ENCODE peak calls at places on chromosomes 13 and 19, in nine cellular contexts. P, L, C, S, O, B, J, N and A are unnamed samples.

GRCh38 chr13:103238441-103238840 is 172.2 kb upstream of the SLC10A2 start:
- DNase-seq in P (no peak), L (no peak), C (no peak), S (no peak), O (no peak), B (no peak), J (no peak), N (no peak), A (no peak)

GRCh38 chr19:49126575-49126974 is 7.2 kb downstream of the PPFIA3 start:
- DNase-seq in P (no peak), L (no peak), C (no peak), S (no peak), O (no peak), B (no peak), J (no peak), N (no peak), A (no peak)

GRCh38 chr13:110555601-110556223 is 5.8 kb downstream of the RAB20 start:
- DNase-seq in P (no peak), L (no peak), C (no peak), S (no peak), O (no peak), B (no peak), J (no peak), N (no peak), A (no peak)

GRCh38 chr19:7618366-7618765 is 11.0 kb downstream of the XAB2 start:
- DNase-seq in P (no peak), L (no peak), C (no peak), S (no peak), O (no peak), B (peak; percentile 51), J (no peak), N (no peak), A (no peak)

GRCh38 chr19:41376241-41376997 is at the start of gene TMEM91:
- DNase-seq in P (peak; percentile 60), L (peak; percentile 65), C (no peak), S (peak; percentile 32), O (no peak), B (peak; percentile 43), J (no peak), N (peak; percentile 38), A (no peak)

GRCh38 chr13:94662274-94662945 is 49.9 kb downstream of the SOX21 start:
- DNase-seq in P (no peak), L (no peak), C (no peak), S (no peak), O (no peak), B (no peak), J (no peak), N (no peak), A (no peak)

GRCh38 chr19:31408460-31409124 is 59.4 kb upstream of the TSHZ3 start:
- DNase-seq in P (peak; percentile 51), L (no peak), C (no peak), S (no peak), O (no peak), B (no peak), J (no peak), N (peak; percentile 98), A (no peak)

GRCh38 chr13:44818428-44818827 is 170.8 kb downstream of the NUFIP1 start:
- DNase-seq in P (no peak), L (peak; percentile 20), C (no peak), S (no peak), O (no peak), B (peak; percentile 59), J (no peak), N (no peak), A (no peak)

GRCh38 chr19:42273407-42274064 is 4.5 kb downstream of the CIC start:
- DNase-seq in P (no peak), L (no peak), C (no peak), S (no peak), O (no peak), B (no peak), J (no peak), N (no peak), A (no peak)

GRCh38 chr13:99967498-99967883 is 4.1 kb downstream of the ZIC5 start:
- DNase-seq in P (no peak), L (no peak), C (no peak), S (no peak), O (no peak), B (no peak), J (no peak), N (no peak), A (no peak)

GRCh38 chr13:113976711-113977684 is 3.1 kb upstream of the C13orf46 start:
- DNase-seq in P (peak; percentile 14), L (no peak), C (peak; percentile 48), S (no peak), O (no peak), B (no peak), J (no peak), N (no peak), A (no peak)

GRCh38 chr19:55075366-55075998 is at the start of gene EPS8L1:
- DNase-seq in P (no peak), L (no peak), C (no peak), S (no peak), O (no peak), B (no peak), J (no peak), N (no peak), A (no peak)

GRCh38 chr19:46529622-46530451 is 34.2 kb upstream of the PNMA8B start:
- DNase-seq in P (peak; percentile 60), L (peak; percentile 66), C (peak; percentile 44), S (peak; percentile 80), O (peak; percentile 67), B (peak; percentile 65), J (peak; percentile 81), N (peak; percentile 42), A (peak; percentile 81)

GRCh38 chr13:35889560-35889959 is 241.6 kb downstream of the DCLK1 start:
- DNase-seq in P (no peak), L (no peak), C (no peak), S (no peak), O (no peak), B (no peak), J (no peak), N (no peak), A (no peak)

GRCh38 chr19:55463583-55464031 is 944 bp downstream of the C19orf85 start:
- DNase-seq in P (no peak), L (no peak), C (no peak), S (no peak), O (no peak), B (no peak), J (no peak), N (no peak), A (no peak)

GRCh38 chr13:59710995-59711701 is 452.6 kb downstream of the DIAPH3 start:
- DNase-seq in P (no peak), L (no peak), C (no peak), S (no peak), O (no peak), B (no peak), J (no peak), N (no peak), A (no peak)

GRCh38 chr13:47594833-47595232 is 406.2 kb downstream of the SUCLA2 start:
- DNase-seq in P (no peak), L (no peak), C (peak; percentile 16), S (no peak), O (no peak), B (no peak), J (no peak), N (no peak), A (no peak)

GRCh38 chr19:14167594-14168138 is 31.3 kb upstream of the ASF1B start:
- DNase-seq in P (no peak), L (no peak), C (no peak), S (peak; percentile 27), O (no peak), B (no peak), J (peak; percentile 19), N (no peak), A (peak; percentile 30)

GRCh38 chr19:5960005-5961001 is 17.6 kb downstream of the RANBP3 start:
- DNase-seq in P (no peak), L (peak; percentile 89), C (no peak), S (no peak), O (no peak), B (no peak), J (no peak), N (no peak), A (no peak)

GRCh38 chr19:13864513-13865242 is 12.3 kb upstream of the NANOS3 start:
- DNase-seq in P (no peak), L (peak; percentile 36), C (no peak), S (no peak), O (no peak), B (no peak), J (no peak), N (no peak), A (no peak)

GRCh38 chr13:43792456-43792855 is 5.7 kb upstream of the ENOX1 start:
- DNase-seq in P (no peak), L (no peak), C (no peak), S (no peak), O (no peak), B (no peak), J (no peak), N (no peak), A (no peak)

GRCh38 chr19:23310729-23311211 is 60.6 kb upstream of the ZNF724 start:
- DNase-seq in P (no peak), L (no peak), C (no peak), S (no peak), O (no peak), B (no peak), J (no peak), N (no peak), A (no peak)

GRCh38 chr13:41004875-41005693 is 14.0 kb downstream of the ELF1 start:
- DNase-seq in P (no peak), L (no peak), C (no peak), S (no peak), O (no peak), B (no peak), J (peak; percentile 54), N (peak; percentile 90), A (no peak)

GRCh38 chr13:108925070-108925469 is 295.7 kb downstream of the MYO16 start:
- DNase-seq in P (no peak), L (no peak), C (no peak), S (no peak), O (no peak), B (no peak), J (no peak), N (no peak), A (no peak)

GRCh38 chr19:13092608-13093260 is 9.9 kb downstream of the LYL1 start:
- DNase-seq in P (peak; percentile 39), L (no peak), C (no peak), S (no peak), O (no peak), B (no peak), J (no peak), N (no peak), A (no peak)

GRCh38 chr19:50720921-50721291 is 1.3 kb upstream of the SHANK1 start:
- DNase-seq in P (no peak), L (no peak), C (peak; percentile 84), S (no peak), O (no peak), B (no peak), J (no peak), N (no peak), A (no peak)

GRCh38 chr19:6026390-6026897 is 48.5 kb upstream of the RANBP3 start:
- DNase-seq in P (no peak), L (no peak), C (no peak), S (no peak), O (no peak), B (no peak), J (no peak), N (no peak), A (no peak)

GRCh38 chr13:35814573-35814972 is 316.6 kb downstream of the DCLK1 start:
- DNase-seq in P (no peak), L (no peak), C (no peak), S (no peak), O (no peak), B (no peak), J (no peak), N (no peak), A (no peak)

GRCh38 chr19:35397064-35397463 is 26.2 kb downstream of the GPR42 start:
- DNase-seq in P (no peak), L (no peak), C (peak; percentile 8), S (no peak), O (no peak), B (no peak), J (no peak), N (no peak), A (no peak)

GRCh38 chr13:33536639-33537425 is 251.3 kb upstream of the STARD13 start:
- DNase-seq in P (no peak), L (no peak), C (no peak), S (no peak), O (no peak), B (no peak), J (no peak), N (no peak), A (no peak)

GRCh38 chr19:34904846-34905527 is 21.7 kb upstream of the ZNF30 start:
- DNase-seq in P (no peak), L (peak; percentile 0), C (no peak), S (peak; percentile 6), O (no peak), B (no peak), J (no peak), N (no peak), A (no peak)